ENCODE peak calls at places on chromosomes 3 and 15, in nine cellular contexts. Z is HepG2; N is foreskin keratinocyte; L is uterus; V is CD4-positive, CD25-positive, alpha-beta regulatory T cell; F is DND-41; E is CD4-positive, alpha-beta T cell; G is IMR-90; B is RWPE1. Y is an unnamed sample.

GRCh38 chr3:12984023-12984823 is 89.0 kb downstream of the IQSEC1 start:
- DNase-seq in Z (peak), N (peak), L (peak), V (peak), F (peak), E (peak), G (peak), B (peak), Y (peak)

GRCh38 chr3:48416091-48416505 is 13.8 kb downstream of the PLXNB1 start:
- DNase-seq in Z (no peak), N (no peak), L (no peak), V (no peak), F (no peak), E (no peak), G (no peak), B (no peak), Y (no peak)

GRCh38 chr15:94970831-94971230 is 739.5 kb downstream of the MCTP2 start:
- DNase-seq in Z (no peak), N (no peak), L (no peak), V (no peak), F (no peak), E (no peak), G (no peak), B (no peak), Y (no peak)

GRCh38 chr3:154778057-154778456 is 302.1 kb upstream of the MME start:
- DNase-seq in Z (no peak), N (no peak), L (no peak), V (no peak), F (no peak), E (no peak), G (peak), B (no peak), Y (no peak)

GRCh38 chr15:59349715-59350420 is 22.8 kb downstream of the MYO1E start:
- DNase-seq in Z (peak), N (peak), L (peak), V (no peak), F (no peak), E (no peak), G (peak), B (peak), Y (no peak)

GRCh38 chr3:93961489-93961888 is 12.2 kb downstream of the PROS1 start:
- DNase-seq in Z (no peak), N (no peak), L (no peak), V (no peak), F (no peak), E (no peak), G (no peak), B (no peak), Y (no peak)

GRCh38 chr3:129101370-129102138 is 20.1 kb downstream of the RAB43 start:
- DNase-seq in Z (no peak), N (no peak), L (no peak), V (no peak), F (no peak), E (no peak), G (no peak), B (no peak), Y (no peak)

GRCh38 chr15:78105541-78106241 is 13.3 kb downstream of the SH2D7 start:
- DNase-seq in Z (peak), N (no peak), L (no peak), V (no peak), F (no peak), E (no peak), G (peak), B (no peak), Y (no peak)

GRCh38 chr15:99423186-99424130 is 142.3 kb upstream of the MEF2A start:
- DNase-seq in Z (no peak), N (no peak), L (peak), V (no peak), F (no peak), E (no peak), G (no peak), B (no peak), Y (no peak)

GRCh38 chr15:28878209-28878608 is 7.6 kb upstream of the APBA2 start:
- DNase-seq in Z (no peak), N (no peak), L (no peak), V (no peak), F (no peak), E (no peak), G (no peak), B (no peak), Y (no peak)

GRCh38 chr15:28786521-28786920 is 61.9 kb downstream of the GOLGA6L7 start:
- DNase-seq in Z (no peak), N (peak), L (no peak), V (no peak), F (no peak), E (no peak), G (no peak), B (no peak), Y (no peak)

GRCh38 chr15:27273506-27273905 is 302.5 kb downstream of the GABRG3 start:
- DNase-seq in Z (no peak), N (no peak), L (no peak), V (no peak), F (no peak), E (no peak), G (no peak), B (no peak), Y (no peak)

GRCh38 chr15:73246898-73247297 is 121.9 kb downstream of the HCN4 start:
- DNase-seq in Z (no peak), N (no peak), L (no peak), V (no peak), F (no peak), E (no peak), G (no peak), B (no peak), Y (no peak)

GRCh38 chr15:69666441-69666882 is 213.8 kb downstream of the RPLP1 start:
- DNase-seq in Z (no peak), N (no peak), L (no peak), V (no peak), F (no peak), E (no peak), G (peak), B (no peak), Y (no peak)

GRCh38 chr15:97525809-97526208 is 434.7 kb upstream of the ARRDC4 start:
- DNase-seq in Z (no peak), N (peak), L (no peak), V (no peak), F (no peak), E (no peak), G (no peak), B (peak), Y (no peak)

GRCh38 chr3:139477710-139478640 is 1.7 kb upstream of the RBP2 start:
- DNase-seq in Z (no peak), N (peak), L (peak), V (no peak), F (no peak), E (no peak), G (no peak), B (no peak), Y (no peak)

GRCh38 chr3:110814170-110815007 is 257.2 kb upstream of the NECTIN3 start:
- DNase-seq in Z (no peak), N (peak), L (no peak), V (no peak), F (peak), E (no peak), G (peak), B (peak), Y (no peak)

GRCh38 chr15:29382862-29383261 is 113.2 kb upstream of the NSMCE3 start:
- DNase-seq in Z (no peak), N (no peak), L (no peak), V (no peak), F (no peak), E (no peak), G (no peak), B (no peak), Y (no peak)

GRCh38 chr3:122931636-122932035 is 95.9 kb downstream of the SEMA5B start:
- DNase-seq in Z (peak), N (peak), L (no peak), V (no peak), F (no peak), E (no peak), G (no peak), B (peak), Y (no peak)

GRCh38 chr15:38461089-38461833 is 7.3 kb downstream of the FAM98B start:
- DNase-seq in Z (no peak), N (no peak), L (no peak), V (no peak), F (no peak), E (no peak), G (peak), B (peak), Y (no peak)

GRCh38 chr3:73419993-73420392 is 204.7 kb downstream of the PDZRN3 start:
- DNase-seq in Z (no peak), N (no peak), L (no peak), V (no peak), F (no peak), E (no peak), G (peak), B (no peak), Y (no peak)

GRCh38 chr3:81585937-81586336 is 175.5 kb downstream of the GBE1 start:
- DNase-seq in Z (no peak), N (no peak), L (no peak), V (no peak), F (no peak), E (no peak), G (no peak), B (no peak), Y (no peak)

GRCh38 chr3:191051037-191051436 is 148.0 kb upstream of the OSTN start:
- DNase-seq in Z (peak), N (peak), L (no peak), V (no peak), F (no peak), E (no peak), G (peak), B (peak), Y (no peak)

GRCh38 chr3:69082805-69083204 is 1.9 kb upstream of the ARL6IP5 start:
- DNase-seq in Z (no peak), N (peak), L (no peak), V (peak), F (peak), E (peak), G (peak), B (peak), Y (no peak)

GRCh38 chr3:164458986-164459385 is 619.3 kb downstream of the SI start:
- DNase-seq in Z (no peak), N (peak), L (no peak), V (no peak), F (no peak), E (no peak), G (no peak), B (no peak), Y (no peak)

GRCh38 chr3:14377838-14378169 is 24.6 kb upstream of the SLC6A6 start:
- DNase-seq in Z (no peak), N (no peak), L (no peak), V (no peak), F (peak), E (no peak), G (no peak), B (no peak), Y (no peak)

GRCh38 chr15:84715442-84716035 is 400 bp downstream of the SEC11A start:
- DNase-seq in Z (no peak), N (peak), L (no peak), V (peak), F (peak), E (peak), G (peak), B (peak), Y (no peak)

GRCh38 chr15:58731756-58732535 is 17.6 kb downstream of the ADAM10 start:
- DNase-seq in Z (no peak), N (peak), L (no peak), V (no peak), F (no peak), E (no peak), G (peak), B (peak), Y (no peak)

GRCh38 chr3:51621091-51621892 is 49.8 kb upstream of the TEX264 start:
- DNase-seq in Z (peak), N (peak), L (no peak), V (no peak), F (no peak), E (no peak), G (peak), B (no peak), Y (no peak)

GRCh38 chr15:40499931-40500330 is 29.1 kb downstream of the CHST14 start:
- DNase-seq in Z (no peak), N (peak), L (no peak), V (no peak), F (no peak), E (no peak), G (no peak), B (no peak), Y (no peak)

GRCh38 chr3:12483364-12483763 is 916 bp upstream of the TSEN2 start:
- DNase-seq in Z (no peak), N (no peak), L (no peak), V (no peak), F (no peak), E (no peak), G (peak), B (no peak), Y (no peak)

GRCh38 chr15:86743283-86743903 is 663.7 kb downstream of the AGBL1 start:
- DNase-seq in Z (peak), N (peak), L (no peak), V (peak), F (peak), E (peak), G (no peak), B (peak), Y (no peak)

GRCh38 chr3:39592306-39592705 is 124.8 kb downstream of the MOBP start:
- DNase-seq in Z (no peak), N (no peak), L (no peak), V (no peak), F (no peak), E (no peak), G (no peak), B (no peak), Y (no peak)

GRCh38 chr3:21508244-21508643 is 242.8 kb downstream of the ZNF385D start:
- DNase-seq in Z (no peak), N (no peak), L (peak), V (no peak), F (no peak), E (no peak), G (no peak), B (no peak), Y (no peak)

GRCh38 chr15:79088426-79089205 is 2.0 kb downstream of the RASGRF1 start:
- DNase-seq in Z (no peak), N (no peak), L (no peak), V (no peak), F (peak), E (no peak), G (no peak), B (no peak), Y (no peak)

GRCh38 chr15:41780727-41781126 is 6.4 kb downstream of the MAPKBP1 start:
- DNase-seq in Z (no peak), N (no peak), L (no peak), V (no peak), F (no peak), E (no peak), G (no peak), B (no peak), Y (no peak)

GRCh38 chr15:41780266-41780665 is 6.0 kb downstream of the MAPKBP1 start:
- DNase-seq in Z (peak), N (no peak), L (no peak), V (no peak), F (no peak), E (no peak), G (peak), B (no peak), Y (no peak)

GRCh38 chr15:41778503-41778902 is 4.2 kb downstream of the MAPKBP1 start:
- DNase-seq in Z (no peak), N (no peak), L (no peak), V (no peak), F (no peak), E (no peak), G (peak), B (no peak), Y (no peak)

GRCh38 chr15:41777421-41777973 is 3.2 kb downstream of the MAPKBP1 start:
- DNase-seq in Z (no peak), N (peak), L (no peak), V (no peak), F (no peak), E (no peak), G (peak), B (no peak), Y (no peak)

GRCh38 chr15:41779662-41780157 is 5.4 kb downstream of the MAPKBP1 start:
- DNase-seq in Z (no peak), N (no peak), L (no peak), V (no peak), F (no peak), E (no peak), G (no peak), B (no peak), Y (no peak)
- H3K27ac ChIP-seq in Z (peak), N (peak), L (peak), V (no peak), F (no peak), E (no peak), G (peak), B (peak), Y (peak)

GRCh38 chr15:62951481-62951880 is 91.1 kb upstream of the TPM1 start:
- DNase-seq in Z (no peak), N (peak), L (no peak), V (no peak), F (no peak), E (no peak), G (no peak), B (no peak), Y (no peak)
- H3K27ac ChIP-seq in Z (no peak), N (no peak), L (no peak), V (no peak), F (no peak), E (no peak), G (no peak), B (no peak), Y (no peak)

DNA sequence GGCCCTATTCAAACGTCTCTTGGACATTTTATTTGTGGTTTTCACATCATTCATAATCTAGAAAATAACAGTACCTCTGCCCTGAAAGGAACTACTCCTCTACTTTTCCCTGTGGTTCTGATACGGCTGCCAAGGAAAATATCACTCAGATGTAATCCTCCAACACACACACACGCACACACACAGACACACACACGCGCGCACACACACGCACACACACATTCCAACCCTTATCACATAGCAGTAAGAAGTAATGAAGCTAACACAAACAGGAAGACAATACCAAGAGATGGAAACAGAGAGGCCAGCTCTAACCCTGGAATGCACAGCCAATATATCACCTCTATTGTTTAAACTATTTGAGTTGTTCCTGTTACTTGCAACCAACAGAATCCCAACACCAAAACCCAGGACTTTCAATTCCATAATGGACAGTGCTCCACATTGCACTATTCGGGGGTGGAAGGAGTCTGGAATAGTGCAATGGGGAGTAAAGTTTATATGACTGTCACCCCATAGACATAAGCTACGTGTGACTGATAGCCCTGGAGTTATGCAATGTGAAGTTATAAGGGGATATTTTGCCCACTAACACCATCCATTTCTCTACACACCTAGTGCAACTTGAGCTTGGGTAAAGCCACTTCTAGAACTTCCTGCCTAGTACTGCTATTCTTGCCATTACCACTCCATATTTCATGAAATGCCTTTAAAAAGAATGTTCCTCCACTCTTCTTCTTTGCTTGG is 71.3 kb upstream of the FNDC3B start:
- DNase-seq in Z (no peak), N (no peak), L (no peak), V (no peak), F (no peak), E (no peak), G (peak), B (no peak), Y (no peak)
- H3K27ac ChIP-seq in Z (peak), N (no peak), L (no peak), V (no peak), F (no peak), E (no peak), G (peak), B (no peak), Y (no peak)

DNA sequence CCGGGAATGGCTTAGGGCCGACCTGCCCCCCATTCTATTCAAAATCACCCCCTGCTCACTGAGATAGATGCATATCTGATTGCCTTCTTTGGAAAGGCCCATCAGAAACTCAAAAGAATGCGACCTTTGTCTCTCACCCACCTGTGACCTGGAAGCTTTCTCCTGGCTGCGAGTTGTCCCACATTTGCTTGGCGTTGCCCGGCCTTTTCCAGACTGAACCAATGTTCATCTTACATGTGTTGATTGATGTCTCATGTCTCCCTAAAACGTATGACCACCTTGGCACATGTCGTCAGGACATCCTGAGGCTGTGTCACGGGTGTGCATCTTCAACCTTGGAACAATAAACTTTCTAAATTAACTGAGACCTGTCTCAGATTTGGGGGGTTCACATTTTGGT is 3.4 kb upstream of the MUC20 start:
- DNase-seq in Z (no peak), N (no peak), L (no peak), V (no peak), F (no peak), E (no peak), G (no peak), B (no peak), Y (no peak)
- H3K27ac ChIP-seq in Z (no peak), N (no peak), L (no peak), V (no peak), F (no peak), E (no peak), G (no peak), B (no peak), Y (no peak)

DNA sequence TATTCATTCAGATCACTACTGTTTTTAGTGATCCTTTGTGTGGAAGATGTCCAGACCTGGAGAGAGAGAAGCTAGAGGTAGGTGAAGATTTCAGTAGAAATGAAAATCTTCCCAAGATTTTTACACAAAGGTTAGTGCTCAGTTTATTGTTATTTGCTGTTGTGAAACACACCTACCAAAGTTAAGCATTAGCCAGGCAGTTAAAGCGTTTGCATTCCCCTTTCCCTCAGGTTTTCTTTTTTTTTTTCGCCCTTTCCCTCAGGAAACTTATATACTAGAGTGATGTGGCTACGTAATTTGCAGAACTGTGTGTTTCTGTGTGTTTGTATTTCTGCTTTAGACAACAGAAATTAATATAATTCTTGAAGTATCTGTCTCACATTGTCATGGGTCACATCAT is 34.5 kb downstream of the USP3 start:
- DNase-seq in Z (no peak), N (no peak), L (no peak), V (no peak), F (no peak), E (no peak), G (no peak), B (no peak), Y (no peak)
- H3K27ac ChIP-seq in Z (no peak), N (no peak), L (no peak), V (no peak), F (no peak), E (no peak), G (no peak), B (no peak), Y (no peak)

GRCh38 chr15:51806123-51806522 is 23.3 kb upstream of the TMOD3 start:
- DNase-seq in Z (no peak), N (no peak), L (no peak), V (no peak), F (no peak), E (no peak), G (no peak), B (no peak), Y (no peak)
- H3K27ac ChIP-seq in Z (no peak), N (no peak), L (no peak), V (no peak), F (no peak), E (no peak), G (no peak), B (no peak), Y (no peak)

DNA sequence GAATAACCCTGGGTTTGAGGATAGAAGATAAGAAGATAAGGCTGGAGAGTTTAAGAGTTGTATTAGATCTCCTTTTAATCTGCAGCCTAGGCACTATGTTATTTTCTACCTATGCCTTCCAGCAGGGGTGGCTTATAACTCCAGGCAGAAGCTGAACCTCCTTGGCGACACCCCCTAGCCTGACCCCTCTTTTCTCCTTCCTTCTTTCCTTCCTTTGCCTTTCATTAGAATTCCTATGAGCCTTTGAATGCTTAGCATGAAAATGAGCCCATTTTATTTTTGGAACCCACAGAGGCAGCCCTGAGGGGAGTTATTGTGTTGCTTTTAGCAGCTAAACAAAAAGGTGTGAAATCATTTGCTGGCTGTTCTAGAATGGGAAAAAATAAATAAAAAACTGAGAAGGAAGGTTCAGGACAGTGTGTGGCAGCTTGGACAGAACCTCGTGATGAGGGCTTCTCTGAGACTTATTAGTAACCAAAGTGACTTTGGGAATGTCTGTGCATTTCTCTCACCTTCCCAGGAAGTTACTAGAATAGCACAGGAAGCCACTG is 164.6 kb upstream of the ICE2 start:
- DNase-seq in Z (no peak), N (no peak), L (no peak), V (no peak), F (no peak), E (no peak), G (no peak), B (no peak), Y (no peak)
- H3K27ac ChIP-seq in Z (no peak), N (no peak), L (no peak), V (no peak), F (no peak), E (no peak), G (no peak), B (no peak), Y (no peak)

GRCh38 chr15:46795685-46796084 is 921.6 kb upstream of the SEMA6D start:
- DNase-seq in Z (no peak), N (no peak), L (no peak), V (no peak), F (no peak), E (no peak), G (no peak), B (no peak), Y (no peak)
- H3K27ac ChIP-seq in Z (no peak), N (no peak), L (no peak), V (no peak), F (no peak), E (no peak), G (no peak), B (no peak), Y (no peak)